ENCODE peak calls at places on chromosomes 7 and 10, in nine cellular contexts. One of them, this sample, is unnamed.

GRCh38 chr10:113780681-113781250 is 29.3 kb downstream of the PLEKHS1 start:
- DNase-seq in kidney: no peak
- DNase-seq in H1: no peak
- DNase-seq in neuronal stem cell: no peak
- DNase-seq in NT2/D1: no peak
- DNase-seq in endodermal cell: no peak
- DNase-seq in IMR-90: no peak
- DNase-seq in fibroblast of lung: no peak
- DNase-seq in Karpas-422: no peak
- DNase-seq in this sample: no peak

GRCh38 chr7:45292481-45292880 is 134.9 kb downstream of the RAMP3 start:
- DNase-seq in IMR-90: no peak
- DNase-seq in endodermal cell: no peak
- DNase-seq in kidney: no peak
- DNase-seq in NT2/D1: no peak
- DNase-seq in H1: no peak
- DNase-seq in fibroblast of lung: peak; percentile 6
- DNase-seq in neuronal stem cell: no peak
- DNase-seq in Karpas-422: no peak
- DNase-seq in this sample: no peak

GRCh38 chr10:102752266-102752930 is 8.7 kb downstream of the WBP1L start:
- DNase-seq in IMR-90: peak; percentile 83
- DNase-seq in endodermal cell: no peak
- DNase-seq in kidney: no peak
- DNase-seq in H1: no peak
- DNase-seq in Karpas-422: no peak
- DNase-seq in NT2/D1: no peak
- DNase-seq in fibroblast of lung: peak; percentile 96
- DNase-seq in neuronal stem cell: no peak
- DNase-seq in this sample: peak; percentile 94

GRCh38 chr7:39453743-39454355 is 112.4 kb upstream of the YAE1 start:
- DNase-seq in H1: peak; percentile 47
- DNase-seq in IMR-90: peak; percentile 59
- DNase-seq in Karpas-422: peak; percentile 87
- DNase-seq in neuronal stem cell: peak; percentile 57
- DNase-seq in fibroblast of lung: peak; percentile 39
- DNase-seq in NT2/D1: peak; percentile 81
- DNase-seq in kidney: no peak
- DNase-seq in endodermal cell: peak; percentile 90
- DNase-seq in this sample: peak; percentile 53

GRCh38 chr7:38034062-38034907 is 113.8 kb downstream of the EPDR1 start:
- DNase-seq in IMR-90: no peak
- DNase-seq in Karpas-422: no peak
- DNase-seq in neuronal stem cell: no peak
- DNase-seq in kidney: no peak
- DNase-seq in fibroblast of lung: no peak
- DNase-seq in H1: no peak
- DNase-seq in NT2/D1: no peak
- DNase-seq in endodermal cell: no peak
- DNase-seq in this sample: no peak

GRCh38 chr10:43817368-43817767 is 168.7 kb upstream of the ZNF32 start:
- DNase-seq in Karpas-422: no peak
- DNase-seq in neuronal stem cell: no peak
- DNase-seq in kidney: no peak
- DNase-seq in IMR-90: peak; percentile 89
- DNase-seq in endodermal cell: no peak
- DNase-seq in NT2/D1: no peak
- DNase-seq in H1: no peak
- DNase-seq in fibroblast of lung: peak; percentile 79
- DNase-seq in this sample: no peak

GRCh38 chr7:73742753-73743641 is 4.4 kb upstream of the ABHD11 start:
- DNase-seq in kidney: peak; percentile 99
- DNase-seq in endodermal cell: peak; percentile 100
- DNase-seq in neuronal stem cell: peak; percentile 87
- DNase-seq in NT2/D1: peak; percentile 76
- DNase-seq in IMR-90: no peak
- DNase-seq in fibroblast of lung: no peak
- DNase-seq in Karpas-422: no peak
- DNase-seq in H1: peak; percentile 92
- DNase-seq in this sample: no peak

GRCh38 chr7:34320926-34321609 is 336.9 kb upstream of the NPSR1 start:
- DNase-seq in kidney: peak; percentile 68
- DNase-seq in endodermal cell: peak; percentile 91
- DNase-seq in IMR-90: peak; percentile 58
- DNase-seq in neuronal stem cell: peak; percentile 70
- DNase-seq in Karpas-422: peak; percentile 82
- DNase-seq in H1: peak; percentile 49
- DNase-seq in fibroblast of lung: peak; percentile 68
- DNase-seq in NT2/D1: peak; percentile 79
- DNase-seq in this sample: peak; percentile 96

GRCh38 chr10:76649723-76650127 is 987.9 kb downstream of the KCNMA1 start:
- DNase-seq in endodermal cell: no peak
- DNase-seq in kidney: no peak
- DNase-seq in Karpas-422: no peak
- DNase-seq in H1: no peak
- DNase-seq in NT2/D1: no peak
- DNase-seq in IMR-90: peak; percentile 62
- DNase-seq in fibroblast of lung: peak; percentile 75
- DNase-seq in neuronal stem cell: no peak
- DNase-seq in this sample: peak; percentile 85

GRCh38 chr10:8060010-8060703 is 5.7 kb downstream of the GATA3 start:
- DNase-seq in neuronal stem cell: peak; percentile 69
- DNase-seq in H1: no peak
- DNase-seq in IMR-90: peak; percentile 25
- DNase-seq in Karpas-422: no peak
- DNase-seq in endodermal cell: no peak
- DNase-seq in kidney: no peak
- DNase-seq in NT2/D1: no peak
- DNase-seq in fibroblast of lung: peak; percentile 73
- DNase-seq in this sample: peak; percentile 42

GRCh38 chr7:107069457-107069856 is 25.0 kb downstream of the PRKAR2B start:
- DNase-seq in neuronal stem cell: no peak
- DNase-seq in endodermal cell: no peak
- DNase-seq in NT2/D1: no peak
- DNase-seq in kidney: no peak
- DNase-seq in fibroblast of lung: no peak
- DNase-seq in H1: no peak
- DNase-seq in Karpas-422: no peak
- DNase-seq in IMR-90: no peak
- DNase-seq in this sample: peak; percentile 20

GRCh38 chr7:87885018-87885417 is 8.7 kb downstream of the DBF4 start:
- DNase-seq in Karpas-422: no peak
- DNase-seq in kidney: no peak
- DNase-seq in IMR-90: no peak
- DNase-seq in endodermal cell: no peak
- DNase-seq in neuronal stem cell: no peak
- DNase-seq in NT2/D1: no peak
- DNase-seq in fibroblast of lung: no peak
- DNase-seq in H1: no peak
- DNase-seq in this sample: no peak

GRCh38 chr7:146698995-146699610 is 582.5 kb downstream of the CNTNAP2 start:
- DNase-seq in NT2/D1: no peak
- DNase-seq in Karpas-422: no peak
- DNase-seq in endodermal cell: no peak
- DNase-seq in IMR-90: no peak
- DNase-seq in fibroblast of lung: no peak
- DNase-seq in neuronal stem cell: no peak
- DNase-seq in H1: no peak
- DNase-seq in kidney: no peak
- DNase-seq in this sample: no peak
- H3K9me3 ChIP-seq in NT2/D1: no peaks in the 10 kb centered on the region
- H3K9me3 ChIP-seq in Karpas-422: peaks cover 25% of the 10 kb centered on the region
- H3K9me3 ChIP-seq in endodermal cell: no peaks in the 10 kb centered on the region
- H3K9me3 ChIP-seq in IMR-90: no peaks in the 10 kb centered on the region
- H3K9me3 ChIP-seq in fibroblast of lung: no peaks in the 10 kb centered on the region
- H3K9me3 ChIP-seq in neuronal stem cell: no peaks in the 10 kb centered on the region
- H3K9me3 ChIP-seq in H1: no peaks in the 10 kb centered on the region
- H3K9me3 ChIP-seq in kidney: no peaks in the 10 kb centered on the region
- H3K9me3 ChIP-seq in this sample: no peaks in the 10 kb centered on the region

DNA sequence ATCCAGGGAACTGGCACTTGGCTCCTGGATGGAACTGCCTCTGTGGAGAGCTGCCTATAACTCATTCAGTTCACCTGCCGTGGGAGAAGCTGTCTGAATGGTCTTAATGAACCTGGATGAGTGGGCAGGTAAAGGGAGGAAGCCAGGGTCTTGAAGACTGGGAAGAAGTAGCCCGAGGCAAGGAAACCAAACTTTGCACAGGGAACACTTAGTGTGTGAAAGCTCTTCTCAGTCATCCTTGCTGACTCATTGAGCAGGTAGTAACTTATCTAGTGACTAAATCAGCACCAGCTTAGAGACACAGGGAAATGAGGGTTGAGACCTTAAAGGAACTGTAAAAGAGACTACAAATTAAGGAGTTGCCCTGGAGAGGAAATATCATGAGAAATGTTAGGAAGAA is 9.9 kb downstream of the LRRC4 start:
- DNase-seq in NT2/D1: no peak
- DNase-seq in Karpas-422: no peak
- DNase-seq in IMR-90: peak; percentile 57
- DNase-seq in fibroblast of lung: peak; percentile 41
- DNase-seq in H1: no peak
- DNase-seq in endodermal cell: no peak
- DNase-seq in neuronal stem cell: no peak
- DNase-seq in kidney: no peak
- DNase-seq in this sample: no peak
- H3K9ac ChIP-seq in NT2/D1: no peak overlapping the region
- H3K9ac ChIP-seq in Karpas-422: no peak overlapping the region
- H3K9ac ChIP-seq in IMR-90: no peak overlapping the region
- H3K9ac ChIP-seq in fibroblast of lung: no peak overlapping the region
- H3K9ac ChIP-seq in H1: no peak overlapping the region
- H3K9ac ChIP-seq in endodermal cell: no peak overlapping the region
- H3K9ac ChIP-seq in neuronal stem cell: no peak overlapping the region
- H3K9ac ChIP-seq in kidney: no peak overlapping the region
- H3K9ac ChIP-seq in this sample: no peak overlapping the region

GRCh38 chr10:125155101-125155500 is 5.3 kb downstream of the CTBP2 start:
- DNase-seq in fibroblast of lung: peak; percentile 50
- DNase-seq in endodermal cell: no peak
- DNase-seq in neuronal stem cell: peak; percentile 54
- DNase-seq in Karpas-422: no peak
- DNase-seq in H1: no peak
- DNase-seq in IMR-90: no peak
- DNase-seq in NT2/D1: no peak
- DNase-seq in kidney: no peak
- DNase-seq in this sample: peak; percentile 64

GRCh38 chr10:125156739-125157472 is 3.5 kb downstream of the CTBP2 start:
- DNase-seq in neuronal stem cell: no peak
- DNase-seq in H1: no peak
- DNase-seq in fibroblast of lung: no peak
- DNase-seq in endodermal cell: no peak
- DNase-seq in NT2/D1: no peak
- DNase-seq in Karpas-422: no peak
- DNase-seq in IMR-90: no peak
- DNase-seq in kidney: no peak
- DNase-seq in this sample: no peak

GRCh38 chr10:125155669-125156068 is 4.7 kb downstream of the CTBP2 start:
- DNase-seq in endodermal cell: no peak
- DNase-seq in Karpas-422: no peak
- DNase-seq in NT2/D1: no peak
- DNase-seq in kidney: no peak
- DNase-seq in neuronal stem cell: no peak
- DNase-seq in H1: no peak
- DNase-seq in fibroblast of lung: no peak
- DNase-seq in IMR-90: no peak
- DNase-seq in this sample: no peak

GRCh38 chr10:125157473-125157865 is 2.9 kb downstream of the CTBP2 start:
- DNase-seq in IMR-90: no peak
- DNase-seq in endodermal cell: no peak
- DNase-seq in NT2/D1: no peak
- DNase-seq in neuronal stem cell: no peak
- DNase-seq in Karpas-422: no peak
- DNase-seq in kidney: no peak
- DNase-seq in fibroblast of lung: no peak
- DNase-seq in H1: no peak
- DNase-seq in this sample: peak; percentile 48

GRCh38 chr10:125156196-125156595 is 4.2 kb downstream of the CTBP2 start:
- DNase-seq in IMR-90: no peak
- DNase-seq in endodermal cell: no peak
- DNase-seq in fibroblast of lung: no peak
- DNase-seq in H1: no peak
- DNase-seq in NT2/D1: no peak
- DNase-seq in kidney: no peak
- DNase-seq in Karpas-422: no peak
- DNase-seq in neuronal stem cell: no peak
- DNase-seq in this sample: peak; percentile 44
- H3K4me3 ChIP-seq in IMR-90: no peak overlapping the region
- H3K4me3 ChIP-seq in endodermal cell: peak overlapping the region; percentile 92
- H3K4me3 ChIP-seq in fibroblast of lung: peak overlapping the region; percentile 1
- H3K4me3 ChIP-seq in H1: peak overlapping the region; percentile 95
- H3K4me3 ChIP-seq in NT2/D1: no peak overlapping the region
- H3K4me3 ChIP-seq in kidney: no peak overlapping the region
- H3K4me3 ChIP-seq in Karpas-422: no peak overlapping the region
- H3K4me3 ChIP-seq in neuronal stem cell: no peak overlapping the region
- H3K4me3 ChIP-seq in this sample: peak overlapping the region; percentile 17

GRCh38 chr7:64628721-64629120 is 37.2 kb upstream of the ZNF107 start:
- DNase-seq in NT2/D1: no peak
- DNase-seq in neuronal stem cell: no peak
- DNase-seq in fibroblast of lung: no peak
- DNase-seq in H1: no peak
- DNase-seq in kidney: no peak
- DNase-seq in IMR-90: no peak
- DNase-seq in Karpas-422: no peak
- DNase-seq in endodermal cell: no peak
- DNase-seq in this sample: no peak

GRCh38 chr7:64632029-64632428 is 33.9 kb upstream of the ZNF107 start:
- DNase-seq in endodermal cell: no peak
- DNase-seq in NT2/D1: no peak
- DNase-seq in Karpas-422: no peak
- DNase-seq in kidney: no peak
- DNase-seq in fibroblast of lung: no peak
- DNase-seq in neuronal stem cell: no peak
- DNase-seq in H1: no peak
- DNase-seq in IMR-90: no peak
- DNase-seq in this sample: no peak

GRCh38 chr7:64628192-64628591 is 37.7 kb upstream of the ZNF107 start:
- DNase-seq in neuronal stem cell: no peak
- DNase-seq in H1: no peak
- DNase-seq in NT2/D1: no peak
- DNase-seq in IMR-90: no peak
- DNase-seq in kidney: no peak
- DNase-seq in Karpas-422: no peak
- DNase-seq in endodermal cell: no peak
- DNase-seq in fibroblast of lung: no peak
- DNase-seq in this sample: no peak

GRCh38 chr7:64633401-64633800 is 32.5 kb upstream of the ZNF107 start:
- DNase-seq in neuronal stem cell: no peak
- DNase-seq in IMR-90: no peak
- DNase-seq in Karpas-422: no peak
- DNase-seq in H1: no peak
- DNase-seq in fibroblast of lung: no peak
- DNase-seq in NT2/D1: no peak
- DNase-seq in kidney: no peak
- DNase-seq in endodermal cell: no peak
- DNase-seq in this sample: no peak

DNA sequence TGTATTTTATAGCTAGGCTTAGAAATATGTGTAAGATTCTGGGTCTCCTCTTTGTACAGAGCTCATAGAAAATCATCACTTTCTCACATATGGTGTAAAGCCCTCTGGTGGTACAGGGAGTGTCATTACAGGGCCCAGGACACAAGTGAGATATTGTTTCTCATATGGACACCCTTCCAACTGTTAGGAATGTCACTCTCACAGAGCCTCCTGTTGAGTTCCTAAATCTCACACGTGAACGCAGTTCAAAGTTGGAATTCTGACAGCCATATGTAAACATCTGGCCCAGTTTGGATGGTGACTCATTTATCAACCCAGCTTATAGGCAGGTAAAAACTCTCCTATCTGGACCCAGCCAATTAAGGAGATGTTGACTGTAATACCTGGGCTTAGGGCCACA is 35.4 kb upstream of the ZNF107 start:
- DNase-seq in fibroblast of lung: peak; percentile 6
- DNase-seq in kidney: no peak
- DNase-seq in NT2/D1: no peak
- DNase-seq in Karpas-422: peak; percentile 75
- DNase-seq in IMR-90: peak; percentile 15
- DNase-seq in endodermal cell: no peak
- DNase-seq in H1: no peak
- DNase-seq in neuronal stem cell: no peak
- DNase-seq in this sample: peak; percentile 38
- H3K9me3 ChIP-seq in fibroblast of lung: no peaks in the 10 kb centered on the region
- H3K9me3 ChIP-seq in kidney: no peaks in the 10 kb centered on the region
- H3K9me3 ChIP-seq in NT2/D1: no peaks in the 10 kb centered on the region
- H3K9me3 ChIP-seq in Karpas-422: no peaks in the 10 kb centered on the region
- H3K9me3 ChIP-seq in IMR-90: peaks cover 2% of the 10 kb centered on the region
- H3K9me3 ChIP-seq in endodermal cell: peaks cover 23% of the 10 kb centered on the region
- H3K9me3 ChIP-seq in H1: peaks cover 80% of the 10 kb centered on the region
- H3K9me3 ChIP-seq in neuronal stem cell: no peaks in the 10 kb centered on the region
- H3K9me3 ChIP-seq in this sample: no peaks in the 10 kb centered on the region

This sample was measured in adipocyte.